ENCODE peak calls at places on chromosomes 3 and 15, in nine cellular contexts. R is A549, Z is adrenal gland, W is upper lobe of left lung, H is ovary, M is tibial nerve, L is breast epithelium, T is testis, N is suprapubic skin. G is an unnamed sample.

GRCh38 chr3:9736831-9737230 is 5.3 kb downstream of the BRPF1 start:
- DNase-seq in R (no peak), Z (no peak), W (no peak), H (no peak), M (no peak), L (no peak), T (peak), N (no peak), G (no peak)

GRCh38 chr15:52183562-52184173 is 7.5 kb downstream of the GNB5 start:
- DNase-seq in R (peak), Z (no peak), W (no peak), H (peak), M (peak), L (no peak), T (peak), N (no peak), G (no peak)

GRCh38 chr3:64343692-64344440 is 118.6 kb upstream of the PRICKLE2 start:
- DNase-seq in R (no peak), Z (no peak), W (no peak), H (no peak), M (no peak), L (no peak), T (no peak), N (no peak), G (no peak)

GRCh38 chr3:115975353-115975752 is 352.0 kb downstream of the GAP43 start:
- DNase-seq in R (peak), Z (no peak), W (no peak), H (no peak), M (no peak), L (no peak), T (no peak), N (no peak), G (no peak)

GRCh38 chr15:43789409-43789808 is 2.7 kb upstream of the SERF2 start:
- DNase-seq in R (no peak), Z (no peak), W (no peak), H (no peak), M (no peak), L (no peak), T (no peak), N (no peak), G (no peak)

GRCh38 chr15:39181348-39181747 is 399.5 kb upstream of the THBS1 start:
- DNase-seq in R (peak), Z (no peak), W (no peak), H (no peak), M (no peak), L (no peak), T (no peak), N (no peak), G (no peak)

GRCh38 chr3:72336114-72336651 is 512.1 kb downstream of the SHQ1 start:
- DNase-seq in R (no peak), Z (no peak), W (no peak), H (no peak), M (no peak), L (no peak), T (no peak), N (no peak), G (no peak)

GRCh38 chr15:55403531-55403930 is 4.6 kb downstream of the CCPG1 start:
- DNase-seq in R (peak), Z (no peak), W (no peak), H (no peak), M (no peak), L (no peak), T (no peak), N (no peak), G (no peak)

GRCh38 chr3:169615833-169616232 is 47.7 kb downstream of the MECOM start:
- DNase-seq in R (no peak), Z (no peak), W (no peak), H (no peak), M (no peak), L (no peak), T (no peak), N (no peak), G (no peak)

GRCh38 chr3:15476378-15476777 is 45.1 kb downstream of the COLQ start:
- DNase-seq in R (no peak), Z (peak), W (no peak), H (no peak), M (no peak), L (no peak), T (no peak), N (peak), G (no peak)

GRCh38 chr15:38893920-38894259 is 329.3 kb upstream of the RASGRP1 start:
- DNase-seq in R (no peak), Z (no peak), W (no peak), H (no peak), M (no peak), L (no peak), T (no peak), N (no peak), G (no peak)

GRCh38 chr3:56309465-56309864 is 158.8 kb downstream of the ERC2 start:
- DNase-seq in R (no peak), Z (no peak), W (no peak), H (no peak), M (no peak), L (no peak), T (no peak), N (no peak), G (no peak)

DNA sequence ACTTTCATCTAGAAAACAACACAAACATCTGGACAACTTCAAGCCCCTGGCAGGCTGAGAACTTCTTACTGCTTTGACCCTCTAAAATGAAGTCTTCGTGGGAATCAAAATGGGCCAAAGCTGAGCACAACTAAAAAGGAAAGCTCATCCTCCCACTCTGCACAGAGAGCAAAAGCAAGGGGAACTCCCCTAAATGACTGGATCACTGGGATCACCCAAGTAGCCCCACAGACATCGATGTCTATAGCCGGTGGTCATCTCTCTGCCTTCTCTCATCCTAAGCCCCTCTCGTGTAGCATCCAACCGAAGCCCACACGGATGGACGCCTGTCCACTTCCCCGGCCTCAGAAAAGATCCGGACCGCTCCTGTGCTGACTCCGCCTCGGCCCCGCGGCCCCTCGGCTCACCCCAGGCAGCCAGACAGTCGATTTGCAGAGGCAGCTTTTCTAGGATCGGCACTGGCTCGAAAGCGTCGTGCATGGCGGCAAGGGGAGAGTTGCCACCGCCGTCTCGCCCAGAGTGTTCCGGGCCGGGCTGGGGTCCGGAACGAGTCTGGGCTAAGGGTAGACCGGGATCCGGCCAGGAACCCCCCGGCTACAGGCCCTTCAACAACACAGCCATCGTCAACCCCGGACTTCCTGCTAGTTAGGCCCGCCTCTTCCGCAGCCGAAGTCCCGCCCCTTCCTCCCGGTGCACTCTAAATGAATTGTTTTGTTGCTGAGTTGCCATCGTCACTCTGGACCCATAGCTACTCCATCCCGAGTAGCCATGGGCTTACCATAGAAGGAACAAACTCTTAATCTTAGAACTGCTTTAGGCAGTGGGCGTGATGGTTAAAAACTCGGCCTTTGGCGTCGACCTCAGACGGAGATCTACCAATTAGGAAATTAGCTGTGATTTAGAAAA is at the start of gene VPS39:
- DNase-seq in R (peak), Z (peak), W (peak), H (peak), M (peak), L (peak), T (peak), N (peak), G (peak)
- TF ChIP-seq POLR2A in R (peak), Z (peak), W (peak), H (peak), M (no peak), L (no peak), T (peak), N (peak), G (peak)

DNA sequence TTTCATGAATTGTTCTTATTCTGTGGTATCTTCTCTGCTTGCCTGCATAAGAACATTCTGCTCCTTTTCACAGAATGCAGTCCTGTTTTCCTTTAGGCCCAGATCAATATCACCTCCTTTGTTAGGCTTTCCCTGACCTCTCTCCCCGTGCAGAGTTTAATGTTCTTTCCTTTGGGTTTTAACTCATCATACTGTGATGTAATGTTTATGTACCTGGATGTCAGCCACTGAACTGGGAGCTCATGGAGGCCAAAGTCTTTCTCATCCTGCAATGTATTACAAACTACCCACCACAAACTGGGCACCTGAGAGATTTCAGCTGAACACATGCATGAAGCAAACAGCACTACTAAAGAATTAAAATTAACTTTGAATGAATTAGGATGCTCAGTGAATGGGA is 192.8 kb upstream of the RORA start:
- DNase-seq in R (no peak), Z (no peak), W (no peak), H (no peak), M (no peak), L (no peak), T (no peak), N (no peak), G (no peak)
- TF ChIP-seq POLR2A in R (no peak), Z (no peak), W (no peak), H (no peak), M (no peak), L (no peak), T (no peak), N (no peak), G (no peak)

DNA sequence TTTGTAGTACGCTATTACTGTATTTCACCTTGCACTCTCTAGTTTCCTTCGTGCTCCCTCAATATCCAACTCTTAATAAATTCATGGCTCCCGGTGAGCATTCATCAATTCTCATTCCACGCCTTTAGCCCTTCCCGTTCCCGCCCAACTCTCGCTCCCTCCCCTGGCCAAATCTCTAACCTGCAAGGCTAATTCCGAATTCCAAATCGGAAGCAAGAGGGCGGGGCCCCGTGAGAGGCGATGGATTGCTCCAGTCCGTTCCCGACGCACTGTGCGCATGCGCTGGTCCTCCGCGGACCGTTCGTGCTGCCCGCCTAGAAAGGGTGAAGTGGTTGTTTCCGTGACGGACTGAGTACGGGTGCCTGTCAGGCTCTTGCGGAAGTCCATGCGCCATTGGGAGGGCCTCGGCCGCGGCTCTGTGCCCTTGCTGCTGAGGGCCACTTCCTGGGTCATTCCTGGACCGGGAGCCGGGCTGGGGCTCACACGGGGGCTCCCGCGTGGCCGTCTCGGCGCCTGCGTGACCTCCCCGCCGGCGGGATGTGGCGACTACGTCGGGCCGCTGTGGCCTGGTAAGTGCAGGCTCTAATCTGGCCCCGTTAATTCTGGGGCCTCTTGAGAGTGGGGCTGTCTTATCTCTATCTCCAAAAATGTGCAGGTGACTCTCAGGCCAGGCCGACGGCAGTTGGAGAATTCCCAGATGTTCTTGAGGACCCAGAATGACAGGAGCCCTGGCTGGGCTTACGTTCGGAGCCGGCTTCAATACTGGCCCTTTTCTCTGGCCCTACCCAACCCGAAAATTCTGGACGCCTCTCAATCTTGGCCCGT is at the start of gene OPA1:
- DNase-seq in R (peak), Z (peak), W (peak), H (peak), M (peak), L (peak), T (peak), N (peak), G (peak)
- TF ChIP-seq POLR2A in R (peak), Z (peak), W (peak), H (peak), M (peak), L (peak), T (no peak), N (peak), G (peak)

GRCh38 chr3:172752651-172753050 is 2.1 kb downstream of the ECT2 start:
- DNase-seq in R (no peak), Z (no peak), W (no peak), H (no peak), M (no peak), L (no peak), T (no peak), N (no peak), G (no peak)

GRCh38 chr3:172749201-172749965 is 1.1 kb upstream of the ECT2 start:
- DNase-seq in R (peak), Z (no peak), W (no peak), H (no peak), M (peak), L (no peak), T (no peak), N (no peak), G (no peak)

GRCh38 chr3:172750368-172751187 is at the start of gene ECT2:
- DNase-seq in R (peak), Z (peak), W (peak), H (peak), M (peak), L (peak), T (peak), N (peak), G (peak)

GRCh38 chr3:172751188-172751571 is 654 bp downstream of the ECT2 start:
- DNase-seq in R (peak), Z (no peak), W (no peak), H (no peak), M (no peak), L (no peak), T (peak), N (no peak), G (no peak)

DNA sequence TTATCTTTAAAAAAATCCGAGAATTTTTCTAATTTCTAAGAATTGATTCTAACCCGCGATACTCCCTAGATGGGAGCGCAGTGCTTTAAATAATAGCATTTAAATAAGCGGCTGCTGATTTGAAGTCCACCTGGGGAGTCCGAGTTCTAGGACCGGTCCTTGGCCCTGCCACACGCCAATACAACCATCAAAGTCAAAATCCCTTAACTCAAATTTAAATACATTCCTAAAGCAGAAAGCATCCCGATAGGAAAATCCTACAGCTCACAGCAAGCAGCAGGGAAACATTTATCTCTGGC is 508 bp upstream of the ECT2 start:
- DNase-seq in R (no peak), Z (no peak), W (no peak), H (no peak), M (no peak), L (no peak), T (no peak), N (no peak), G (no peak)
- TF ChIP-seq POLR2A in R (no peak), Z (no peak), W (no peak), H (no peak), M (no peak), L (no peak), T (no peak), N (no peak), G (no peak)